ENCODE peak calls at places on chromosomes 12 and 14, in seven cellular contexts. One of them, this sample, is unnamed.

GRCh38 chr14:102774391-102775153 is 2.7 kb upstream of the TRAF3 start:
- DNase-seq in ELR: peak
- DNase-seq in T-helper 2 cell: peak
- DNase-seq in ACHN: peak
- DNase-seq in heart right ventricle: no peak
- DNase-seq in HTR-8/SVneo: peak
- DNase-seq in stimulated activated CD4-positive, alpha-beta T cell treated with anti-CD3 and anti-CD28 coated beads, Interleukin-12 subunit alpha, Interleukin-12 subunit beta, amount 100 ng/mL, for 48 hours: peak
- DNase-seq in this sample: peak

GRCh38 chr12:96241484-96242256 is 47.5 kb downstream of the ELK3 start:
- DNase-seq in ELR: no peak
- DNase-seq in T-helper 2 cell: peak
- DNase-seq in ACHN: no peak
- DNase-seq in heart right ventricle: no peak
- DNase-seq in HTR-8/SVneo: no peak
- DNase-seq in stimulated activated CD4-positive, alpha-beta T cell treated with anti-CD3 and anti-CD28 coated beads, Interleukin-12 subunit alpha, Interleukin-12 subunit beta, amount 100 ng/mL, for 48 hours: peak
- DNase-seq in this sample: no peak

GRCh38 chr14:101216725-101217463 is 313.4 kb upstream of the RTL1 start:
- DNase-seq in ELR: no peak
- DNase-seq in T-helper 2 cell: no peak
- DNase-seq in ACHN: no peak
- DNase-seq in heart right ventricle: no peak
- DNase-seq in HTR-8/SVneo: no peak
- DNase-seq in stimulated activated CD4-positive, alpha-beta T cell treated with anti-CD3 and anti-CD28 coated beads, Interleukin-12 subunit alpha, Interleukin-12 subunit beta, amount 100 ng/mL, for 48 hours: no peak
- DNase-seq in this sample: no peak

GRCh38 chr12:52036587-52037171 is 14.6 kb upstream of the NR4A1 start:
- DNase-seq in ELR: peak
- DNase-seq in T-helper 2 cell: peak
- DNase-seq in ACHN: peak
- DNase-seq in heart right ventricle: peak
- DNase-seq in HTR-8/SVneo: peak
- DNase-seq in stimulated activated CD4-positive, alpha-beta T cell treated with anti-CD3 and anti-CD28 coated beads, Interleukin-12 subunit alpha, Interleukin-12 subunit beta, amount 100 ng/mL, for 48 hours: peak
- DNase-seq in this sample: peak

GRCh38 chr12:12387521-12387920 is 30.6 kb downstream of the BORCS5 start:
- DNase-seq in ELR: peak
- DNase-seq in T-helper 2 cell: no peak
- DNase-seq in ACHN: peak
- DNase-seq in heart right ventricle: no peak
- DNase-seq in HTR-8/SVneo: peak
- DNase-seq in stimulated activated CD4-positive, alpha-beta T cell treated with anti-CD3 and anti-CD28 coated beads, Interleukin-12 subunit alpha, Interleukin-12 subunit beta, amount 100 ng/mL, for 48 hours: no peak
- DNase-seq in this sample: no peak

GRCh38 chr12:121786441-121786825 is 7.1 kb downstream of the RHOF start:
- DNase-seq in ELR: peak
- DNase-seq in T-helper 2 cell: peak
- DNase-seq in ACHN: peak
- DNase-seq in heart right ventricle: no peak
- DNase-seq in HTR-8/SVneo: peak
- DNase-seq in stimulated activated CD4-positive, alpha-beta T cell treated with anti-CD3 and anti-CD28 coated beads, Interleukin-12 subunit alpha, Interleukin-12 subunit beta, amount 100 ng/mL, for 48 hours: no peak
- DNase-seq in this sample: no peak

GRCh38 chr14:51481643-51482042 is 170.1 kb upstream of the FRMD6 start:
- DNase-seq in ELR: no peak
- DNase-seq in T-helper 2 cell: no peak
- DNase-seq in ACHN: no peak
- DNase-seq in heart right ventricle: no peak
- DNase-seq in HTR-8/SVneo: no peak
- DNase-seq in stimulated activated CD4-positive, alpha-beta T cell treated with anti-CD3 and anti-CD28 coated beads, Interleukin-12 subunit alpha, Interleukin-12 subunit beta, amount 100 ng/mL, for 48 hours: no peak
- DNase-seq in this sample: no peak

GRCh38 chr12:108702534-108702933 is 28.8 kb downstream of the CORO1C start:
- DNase-seq in ELR: no peak
- DNase-seq in T-helper 2 cell: no peak
- DNase-seq in ACHN: no peak
- DNase-seq in heart right ventricle: no peak
- DNase-seq in HTR-8/SVneo: no peak
- DNase-seq in stimulated activated CD4-positive, alpha-beta T cell treated with anti-CD3 and anti-CD28 coated beads, Interleukin-12 subunit alpha, Interleukin-12 subunit beta, amount 100 ng/mL, for 48 hours: no peak
- DNase-seq in this sample: no peak

GRCh38 chr12:122064780-122065588 is 13.6 kb upstream of the MLXIP start:
- DNase-seq in ELR: peak
- DNase-seq in T-helper 2 cell: no peak
- DNase-seq in ACHN: peak
- DNase-seq in heart right ventricle: peak
- DNase-seq in HTR-8/SVneo: peak
- DNase-seq in stimulated activated CD4-positive, alpha-beta T cell treated with anti-CD3 and anti-CD28 coated beads, Interleukin-12 subunit alpha, Interleukin-12 subunit beta, amount 100 ng/mL, for 48 hours: no peak
- DNase-seq in this sample: no peak

GRCh38 chr14:101992708-101993107 is 28.3 kb downstream of the DYNC1H1 start:
- DNase-seq in ELR: no peak
- DNase-seq in T-helper 2 cell: no peak
- DNase-seq in ACHN: no peak
- DNase-seq in heart right ventricle: no peak
- DNase-seq in HTR-8/SVneo: no peak
- DNase-seq in stimulated activated CD4-positive, alpha-beta T cell treated with anti-CD3 and anti-CD28 coated beads, Interleukin-12 subunit alpha, Interleukin-12 subunit beta, amount 100 ng/mL, for 48 hours: no peak
- DNase-seq in this sample: peak

GRCh38 chr12:69553626-69554248 is 31.5 kb upstream of the CCT2 start:
- DNase-seq in ELR: peak
- DNase-seq in T-helper 2 cell: no peak
- DNase-seq in ACHN: peak
- DNase-seq in heart right ventricle: no peak
- DNase-seq in HTR-8/SVneo: peak
- DNase-seq in stimulated activated CD4-positive, alpha-beta T cell treated with anti-CD3 and anti-CD28 coated beads, Interleukin-12 subunit alpha, Interleukin-12 subunit beta, amount 100 ng/mL, for 48 hours: no peak
- DNase-seq in this sample: no peak

GRCh38 chr12:11862794-11863193 is 207.9 kb upstream of the BCL2L14 start:
- DNase-seq in ELR: no peak
- DNase-seq in T-helper 2 cell: no peak
- DNase-seq in ACHN: peak
- DNase-seq in heart right ventricle: no peak
- DNase-seq in HTR-8/SVneo: no peak
- DNase-seq in stimulated activated CD4-positive, alpha-beta T cell treated with anti-CD3 and anti-CD28 coated beads, Interleukin-12 subunit alpha, Interleukin-12 subunit beta, amount 100 ng/mL, for 48 hours: no peak
- DNase-seq in this sample: peak

GRCh38 chr12:50764116-50764860 is 387 bp downstream of the ATF1 start:
- DNase-seq in ELR: peak
- DNase-seq in T-helper 2 cell: peak
- DNase-seq in ACHN: peak
- DNase-seq in heart right ventricle: peak
- DNase-seq in HTR-8/SVneo: peak
- DNase-seq in stimulated activated CD4-positive, alpha-beta T cell treated with anti-CD3 and anti-CD28 coated beads, Interleukin-12 subunit alpha, Interleukin-12 subunit beta, amount 100 ng/mL, for 48 hours: peak
- DNase-seq in this sample: peak

GRCh38 chr14:68756071-68756481 is 36.8 kb downstream of the ZFP36L1 start:
- DNase-seq in ELR: no peak
- DNase-seq in T-helper 2 cell: no peak
- DNase-seq in ACHN: no peak
- DNase-seq in heart right ventricle: no peak
- DNase-seq in HTR-8/SVneo: no peak
- DNase-seq in stimulated activated CD4-positive, alpha-beta T cell treated with anti-CD3 and anti-CD28 coated beads, Interleukin-12 subunit alpha, Interleukin-12 subunit beta, amount 100 ng/mL, for 48 hours: no peak
- DNase-seq in this sample: no peak

GRCh38 chr12:91139981-91140659 is 28.8 kb upstream of the LUM start:
- DNase-seq in ELR: peak
- DNase-seq in T-helper 2 cell: no peak
- DNase-seq in ACHN: no peak
- DNase-seq in heart right ventricle: no peak
- DNase-seq in HTR-8/SVneo: no peak
- DNase-seq in stimulated activated CD4-positive, alpha-beta T cell treated with anti-CD3 and anti-CD28 coated beads, Interleukin-12 subunit alpha, Interleukin-12 subunit beta, amount 100 ng/mL, for 48 hours: no peak
- DNase-seq in this sample: no peak

GRCh38 chr12:120984351-120984898 is 6.1 kb downstream of the HNF1A start:
- DNase-seq in ELR: no peak
- DNase-seq in T-helper 2 cell: no peak
- DNase-seq in ACHN: no peak
- DNase-seq in heart right ventricle: no peak
- DNase-seq in HTR-8/SVneo: no peak
- DNase-seq in stimulated activated CD4-positive, alpha-beta T cell treated with anti-CD3 and anti-CD28 coated beads, Interleukin-12 subunit alpha, Interleukin-12 subunit beta, amount 100 ng/mL, for 48 hours: no peak
- DNase-seq in this sample: no peak

GRCh38 chr14:58738189-58738836 is 100.6 kb downstream of the DACT1 start:
- DNase-seq in ELR: peak
- DNase-seq in T-helper 2 cell: no peak
- DNase-seq in ACHN: peak
- DNase-seq in heart right ventricle: no peak
- DNase-seq in HTR-8/SVneo: no peak
- DNase-seq in stimulated activated CD4-positive, alpha-beta T cell treated with anti-CD3 and anti-CD28 coated beads, Interleukin-12 subunit alpha, Interleukin-12 subunit beta, amount 100 ng/mL, for 48 hours: no peak
- DNase-seq in this sample: no peak

GRCh38 chr12:124402281-124403066 is 107.6 kb downstream of the RFLNA start:
- DNase-seq in ELR: no peak
- DNase-seq in T-helper 2 cell: no peak
- DNase-seq in ACHN: no peak
- DNase-seq in heart right ventricle: no peak
- DNase-seq in HTR-8/SVneo: no peak
- DNase-seq in stimulated activated CD4-positive, alpha-beta T cell treated with anti-CD3 and anti-CD28 coated beads, Interleukin-12 subunit alpha, Interleukin-12 subunit beta, amount 100 ng/mL, for 48 hours: no peak
- DNase-seq in this sample: no peak

GRCh38 chr12:52307836-52308806 is 13.1 kb downstream of the KRT83 start:
- DNase-seq in ELR: peak
- DNase-seq in T-helper 2 cell: no peak
- DNase-seq in ACHN: peak
- DNase-seq in heart right ventricle: peak
- DNase-seq in HTR-8/SVneo: no peak
- DNase-seq in stimulated activated CD4-positive, alpha-beta T cell treated with anti-CD3 and anti-CD28 coated beads, Interleukin-12 subunit alpha, Interleukin-12 subunit beta, amount 100 ng/mL, for 48 hours: peak
- DNase-seq in this sample: no peak

GRCh38 chr14:96318836-96319235 is 44.3 kb downstream of the ATG2B start:
- DNase-seq in ELR: no peak
- DNase-seq in T-helper 2 cell: no peak
- DNase-seq in ACHN: no peak
- DNase-seq in heart right ventricle: no peak
- DNase-seq in HTR-8/SVneo: no peak
- DNase-seq in stimulated activated CD4-positive, alpha-beta T cell treated with anti-CD3 and anti-CD28 coated beads, Interleukin-12 subunit alpha, Interleukin-12 subunit beta, amount 100 ng/mL, for 48 hours: no peak
- DNase-seq in this sample: no peak

GRCh38 chr14:102932484-102933248 is 10.2 kb downstream of the AMN start:
- DNase-seq in ELR: no peak
- DNase-seq in T-helper 2 cell: no peak
- DNase-seq in ACHN: no peak
- DNase-seq in heart right ventricle: no peak
- DNase-seq in HTR-8/SVneo: no peak
- DNase-seq in stimulated activated CD4-positive, alpha-beta T cell treated with anti-CD3 and anti-CD28 coated beads, Interleukin-12 subunit alpha, Interleukin-12 subunit beta, amount 100 ng/mL, for 48 hours: no peak
- DNase-seq in this sample: no peak

GRCh38 chr12:88188180-88188579 is 46.1 kb downstream of the TMTC3 start:
- DNase-seq in ELR: peak
- DNase-seq in T-helper 2 cell: no peak
- DNase-seq in ACHN: peak
- DNase-seq in heart right ventricle: no peak
- DNase-seq in HTR-8/SVneo: peak
- DNase-seq in stimulated activated CD4-positive, alpha-beta T cell treated with anti-CD3 and anti-CD28 coated beads, Interleukin-12 subunit alpha, Interleukin-12 subunit beta, amount 100 ng/mL, for 48 hours: no peak
- DNase-seq in this sample: no peak

GRCh38 chr14:53620325-53620716 is 336.3 kb downstream of the BMP4 start:
- DNase-seq in ELR: no peak
- DNase-seq in T-helper 2 cell: no peak
- DNase-seq in ACHN: peak
- DNase-seq in heart right ventricle: no peak
- DNase-seq in HTR-8/SVneo: no peak
- DNase-seq in stimulated activated CD4-positive, alpha-beta T cell treated with anti-CD3 and anti-CD28 coated beads, Interleukin-12 subunit alpha, Interleukin-12 subunit beta, amount 100 ng/mL, for 48 hours: no peak
- DNase-seq in this sample: no peak

GRCh38 chr12:59453461-59453860 is 142.4 kb upstream of the SLC16A7 start:
- DNase-seq in ELR: no peak
- DNase-seq in T-helper 2 cell: no peak
- DNase-seq in ACHN: no peak
- DNase-seq in heart right ventricle: no peak
- DNase-seq in HTR-8/SVneo: no peak
- DNase-seq in stimulated activated CD4-positive, alpha-beta T cell treated with anti-CD3 and anti-CD28 coated beads, Interleukin-12 subunit alpha, Interleukin-12 subunit beta, amount 100 ng/mL, for 48 hours: no peak
- DNase-seq in this sample: no peak

GRCh38 chr14:89185919-89186849 is 230.8 kb downstream of the FOXN3 start:
- DNase-seq in ELR: peak
- DNase-seq in T-helper 2 cell: no peak
- DNase-seq in ACHN: no peak
- DNase-seq in heart right ventricle: no peak
- DNase-seq in HTR-8/SVneo: no peak
- DNase-seq in stimulated activated CD4-positive, alpha-beta T cell treated with anti-CD3 and anti-CD28 coated beads, Interleukin-12 subunit alpha, Interleukin-12 subunit beta, amount 100 ng/mL, for 48 hours: no peak
- DNase-seq in this sample: no peak

GRCh38 chr12:42854826-42855225 is 265.3 kb upstream of the PRICKLE1 start:
- DNase-seq in ELR: no peak
- DNase-seq in T-helper 2 cell: no peak
- DNase-seq in ACHN: no peak
- DNase-seq in heart right ventricle: no peak
- DNase-seq in HTR-8/SVneo: no peak
- DNase-seq in stimulated activated CD4-positive, alpha-beta T cell treated with anti-CD3 and anti-CD28 coated beads, Interleukin-12 subunit alpha, Interleukin-12 subunit beta, amount 100 ng/mL, for 48 hours: no peak
- DNase-seq in this sample: no peak

GRCh38 chr14:70640938-70641547 is 673 bp upstream of the TTC9 start:
- DNase-seq in ELR: peak
- DNase-seq in T-helper 2 cell: peak
- DNase-seq in ACHN: peak
- DNase-seq in heart right ventricle: no peak
- DNase-seq in HTR-8/SVneo: peak
- DNase-seq in stimulated activated CD4-positive, alpha-beta T cell treated with anti-CD3 and anti-CD28 coated beads, Interleukin-12 subunit alpha, Interleukin-12 subunit beta, amount 100 ng/mL, for 48 hours: no peak
- DNase-seq in this sample: peak